ENCODE peak calls at places on chromosomes 4 and X, in six cellular contexts. W is PC-3, M is fibroblast of mammary gland, R is lower lobe of right lung, J is HCT116, S is endothelial cell. Q is an unnamed sample.

GRCh38 chr4:52507774-52508173 is 151.3 kb downstream of the USP46 start:
- DNase-seq in W (no peak), M (no peak), R (no peak), J (no peak), S (no peak), Q (no peak)

GRCh38 chrX:106302304-106302703 is 134.2 kb downstream of the PWWP3B start:
- DNase-seq in W (peak), M (peak), R (no peak), J (peak), S (no peak), Q (peak)

GRCh38 chr4:139522457-139522856 is 33.6 kb downstream of the SETD7 start:
- DNase-seq in W (no peak), M (no peak), R (no peak), J (no peak), S (no peak), Q (no peak)

GRCh38 chr4:624705-625590 is at the start of gene PDE6B:
- DNase-seq in W (no peak), M (no peak), R (no peak), J (no peak), S (no peak), Q (no peak)

GRCh38 chr4:4862665-4863482 is 3.4 kb downstream of the MSX1 start:
- DNase-seq in W (no peak), M (no peak), R (no peak), J (no peak), S (no peak), Q (no peak)

GRCh38 chr4:61296115-61296514 is 96.0 kb downstream of the ADGRL3 start:
- DNase-seq in W (peak), M (no peak), R (no peak), J (no peak), S (no peak), Q (no peak)

GRCh38 chr4:81359207-81359606 is 112.5 kb downstream of the RASGEF1B start:
- DNase-seq in W (no peak), M (peak), R (no peak), J (no peak), S (no peak), Q (no peak)

GRCh38 chr4:19005211-19005610 is 983.7 kb upstream of the LCORL start:
- DNase-seq in W (no peak), M (no peak), R (no peak), J (no peak), S (no peak), Q (no peak)

GRCh38 chr4:126986828-126987227 is 645.9 kb upstream of the INTU start:
- DNase-seq in W (peak), M (peak), R (no peak), J (no peak), S (no peak), Q (peak)

GRCh38 chrX:119734897-119735339 is 23.5 kb upstream of the SOWAHD start:
- DNase-seq in W (no peak), M (no peak), R (peak), J (no peak), S (no peak), Q (peak)

GRCh38 chrX:19670854-19671620 is 155.7 kb upstream of the MAP3K15 start:
- DNase-seq in W (peak), M (peak), R (no peak), J (peak), S (no peak), Q (peak)

GRCh38 chrX:140343226-140343873 is 161.5 kb downstream of the SOX3 start:
- DNase-seq in W (peak), M (no peak), R (no peak), J (no peak), S (no peak), Q (peak)

GRCh38 chr4:176288020-176288419 is 19.0 kb upstream of the ASB5 start:
- DNase-seq in W (no peak), M (no peak), R (no peak), J (no peak), S (no peak), Q (no peak)

GRCh38 chr4:176289561-176289960 is 20.5 kb upstream of the ASB5 start:
- DNase-seq in W (no peak), M (no peak), R (no peak), J (no peak), S (no peak), Q (no peak)

GRCh38 chr4:176293660-176294059 is 24.6 kb upstream of the ASB5 start:
- DNase-seq in W (no peak), M (no peak), R (no peak), J (no peak), S (no peak), Q (no peak)

GRCh38 chr4:176290520-176290919 is 21.5 kb upstream of the ASB5 start:
- DNase-seq in W (no peak), M (no peak), R (no peak), J (no peak), S (no peak), Q (no peak)

DNA sequence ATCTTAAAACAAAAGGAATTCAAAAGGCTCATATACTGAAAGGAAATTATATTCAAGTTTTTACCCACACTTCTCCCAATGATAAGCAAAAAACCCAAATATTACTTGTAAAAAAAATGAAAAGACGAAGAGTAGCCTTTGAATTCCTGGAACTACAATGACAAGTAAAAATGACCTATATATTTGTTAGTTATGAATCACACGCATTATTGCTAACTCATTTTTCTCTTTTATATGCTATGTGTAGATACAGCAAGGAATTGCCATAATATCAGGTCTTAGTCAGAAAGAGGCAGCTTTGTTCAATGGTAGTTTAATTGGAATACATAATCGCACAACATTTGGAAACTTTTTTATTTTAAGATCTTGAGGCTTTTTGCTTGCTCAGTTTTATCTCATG is 22.7 kb upstream of the ASB5 start:
- DNase-seq in W (peak), M (no peak), R (no peak), J (no peak), S (no peak), Q (no peak)
- TF ChIP-seq CTCF in W (no peak), M (no peak), R (no peak), J (no peak), S (no peak), Q (no peak)

GRCh38 chr4:86223472-86223871 is 136.4 kb downstream of the MAPK10 start:
- DNase-seq in W (peak), M (peak), R (no peak), J (peak), S (peak), Q (peak)
- TF ChIP-seq CTCF in W (peak), M (peak), R (peak), J (peak), S (peak), Q (peak)

GRCh38 chrX:74461384-74461783 is 40.1 kb downstream of the SLC16A2 start:
- DNase-seq in W (no peak), M (no peak), R (no peak), J (no peak), S (no peak), Q (no peak)

GRCh38 chrX:74453178-74453577 is 31.9 kb downstream of the SLC16A2 start:
- DNase-seq in W (peak), M (no peak), R (no peak), J (no peak), S (no peak), Q (peak)

GRCh38 chrX:74464722-74465121 is 43.4 kb downstream of the SLC16A2 start:
- DNase-seq in W (no peak), M (no peak), R (no peak), J (no peak), S (no peak), Q (no peak)

DNA sequence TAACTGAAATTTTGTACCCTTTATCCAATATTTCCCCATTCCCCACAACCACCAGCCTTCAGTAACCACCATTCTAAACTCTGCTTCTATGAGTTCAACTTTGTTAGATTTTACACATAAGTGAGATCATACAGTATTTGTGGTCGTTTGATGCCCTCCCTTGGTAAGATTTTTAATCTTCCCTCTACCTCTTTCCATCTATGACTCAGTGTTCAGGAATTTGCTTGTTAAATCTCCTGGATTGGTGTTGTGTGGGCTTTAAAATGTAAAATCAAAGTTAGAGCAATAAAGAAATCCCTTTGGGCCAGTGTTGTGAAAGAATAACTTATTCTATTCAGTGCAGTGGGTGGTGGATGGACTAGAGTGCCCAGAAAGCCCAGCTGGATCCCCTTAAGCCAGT is 37.4 kb downstream of the SLC16A2 start:
- DNase-seq in W (peak), M (peak), R (no peak), J (no peak), S (no peak), Q (peak)
- TF ChIP-seq CTCF in W (peak), M (no peak), R (no peak), J (peak), S (no peak), Q (peak)

GRCh38 chrX:24148118-24148517 is 1.4 kb upstream of the ZFX start:
- DNase-seq in W (no peak), M (no peak), R (no peak), J (no peak), S (no peak), Q (no peak)

GRCh38 chrX:24151513-24151912 is 2.0 kb downstream of the ZFX start:
- DNase-seq in W (no peak), M (no peak), R (no peak), J (no peak), S (no peak), Q (no peak)

GRCh38 chrX:24149346-24150050 is at the start of gene ZFX:
- DNase-seq in W (peak), M (peak), R (peak), J (no peak), S (peak), Q (peak)

GRCh38 chrX:24148535-24149345 is 789 bp upstream of the ZFX start:
- DNase-seq in W (peak), M (peak), R (peak), J (no peak), S (no peak), Q (no peak)

DNA sequence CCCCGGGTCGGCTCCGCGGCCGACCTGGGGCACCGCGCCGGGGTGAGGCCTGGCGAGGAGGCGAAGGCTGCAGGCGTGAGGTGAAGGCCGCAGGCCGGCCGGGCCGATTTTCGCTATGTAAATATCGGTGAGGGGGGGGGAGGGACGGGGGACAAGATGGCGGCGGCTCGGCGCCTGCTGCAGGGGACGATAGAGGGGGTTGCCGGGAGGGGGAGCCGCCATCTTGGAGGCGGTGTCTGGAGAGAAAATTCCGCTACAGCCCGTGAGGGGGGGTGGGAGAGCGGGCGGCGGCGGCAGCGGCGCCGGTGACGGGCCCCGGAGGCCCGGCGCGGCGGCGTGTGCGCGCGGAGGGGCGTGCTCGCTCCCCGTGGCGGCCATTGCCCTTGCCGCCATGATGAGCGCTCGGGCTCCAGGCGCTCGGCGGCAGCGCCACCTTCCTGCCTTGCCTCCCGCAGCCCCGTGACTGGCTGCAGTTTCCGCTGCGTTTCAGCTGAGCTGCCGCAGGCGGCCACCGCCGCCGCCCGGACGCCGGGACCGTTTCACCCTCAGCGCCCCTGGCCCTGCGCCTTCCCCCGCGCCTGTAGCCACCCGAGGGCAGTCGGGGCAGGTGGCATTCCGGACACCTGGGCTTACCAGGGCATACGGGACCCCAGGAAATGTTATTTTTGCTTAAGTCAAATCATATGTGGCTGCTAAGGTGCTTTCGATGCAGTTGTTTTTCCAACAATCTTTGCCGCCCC is 692 bp downstream of the ZFX start:
- DNase-seq in W (peak), M (peak), R (peak), J (peak), S (peak), Q (peak)
- TF ChIP-seq CTCF in W (no peak), M (no peak), R (peak), J (peak), S (peak), Q (peak)

DNA sequence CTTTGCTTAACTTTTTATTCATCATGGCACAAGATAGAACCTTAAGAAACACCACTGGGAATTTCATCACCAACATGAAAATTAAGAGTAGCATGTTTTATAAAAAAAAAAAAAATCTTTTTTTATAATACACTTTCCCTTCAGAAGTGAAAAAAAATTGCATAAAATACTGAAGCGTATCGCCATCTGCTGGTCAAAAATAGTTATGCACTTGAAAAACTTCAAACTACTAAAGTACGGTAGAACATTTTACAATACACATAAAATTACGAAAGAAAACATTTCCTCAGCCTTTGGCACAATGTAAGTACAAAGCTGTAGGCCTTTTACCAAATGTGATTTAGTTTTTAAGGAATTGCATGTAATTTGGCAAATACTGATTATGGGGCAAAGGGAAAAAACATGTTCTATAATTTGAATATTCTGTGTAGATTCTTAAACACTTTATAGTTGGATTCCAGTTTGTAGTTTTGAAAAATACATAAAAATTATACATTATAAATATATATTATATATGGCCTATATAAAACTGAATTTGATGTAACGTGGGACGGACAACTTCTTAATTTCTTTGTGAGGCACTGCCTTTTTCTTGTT is 26.5 kb downstream of the HCCS start:
- DNase-seq in W (peak), M (peak), R (no peak), J (peak), S (no peak), Q (peak)
- TF ChIP-seq CTCF in W (peak), M (peak), R (peak), J (peak), S (peak), Q (peak)